ENCODE peak calls at places on chromosomes 5 and 9, in ten cellular contexts. One of them, this sample, is unnamed.

GRCh38 chr5:176134529-176135223 is 103.5 kb upstream of the SIMC1 start:
- DNase-seq in fibroblast of lung: no peak
- DNase-seq in spleen: no peak
- DNase-seq in HepG2: no peak
- DNase-seq in A549: no peak
- DNase-seq in CD8-positive, alpha-beta T cell: no peak
- DNase-seq in skeletal muscle cell: no peak
- DNase-seq in fibroblast of mammary gland: no peak
- DNase-seq in mesendoderm: no peak
- DNase-seq in hepatocyte: no peak
- DNase-seq in this sample: no peak

GRCh38 chr5:41776435-41776834 is 93.8 kb downstream of the OXCT1 start:
- DNase-seq in A549: no peak
- DNase-seq in skeletal muscle cell: no peak
- DNase-seq in CD8-positive, alpha-beta T cell: no peak
- DNase-seq in HepG2: no peak
- DNase-seq in mesendoderm: no peak
- DNase-seq in fibroblast of lung: peak; percentile 83
- DNase-seq in hepatocyte: no peak
- DNase-seq in spleen: no peak
- DNase-seq in fibroblast of mammary gland: peak; percentile 33
- DNase-seq in this sample: no peak

GRCh38 chr9:134698587-134699342 is 57.2 kb downstream of the COL5A1 start:
- DNase-seq in fibroblast of lung: no peak
- DNase-seq in HepG2: peak; percentile 50
- DNase-seq in spleen: peak; percentile 89
- DNase-seq in skeletal muscle cell: no peak
- DNase-seq in mesendoderm: peak; percentile 94
- DNase-seq in CD8-positive, alpha-beta T cell: peak; percentile 9
- DNase-seq in fibroblast of mammary gland: peak; percentile 51
- DNase-seq in hepatocyte: peak; percentile 76
- DNase-seq in A549: peak; percentile 74
- DNase-seq in this sample: no peak

GRCh38 chr5:64840958-64841357 is 72.2 kb downstream of the CWC27 start:
- DNase-seq in skeletal muscle cell: no peak
- DNase-seq in fibroblast of lung: no peak
- DNase-seq in A549: no peak
- DNase-seq in fibroblast of mammary gland: no peak
- DNase-seq in HepG2: no peak
- DNase-seq in CD8-positive, alpha-beta T cell: no peak
- DNase-seq in spleen: no peak
- DNase-seq in mesendoderm: no peak
- DNase-seq in hepatocyte: no peak
- DNase-seq in this sample: no peak

GRCh38 chr5:37815913-37816312 is 23.9 kb downstream of the GDNF start:
- DNase-seq in A549: no peak
- DNase-seq in mesendoderm: no peak
- DNase-seq in fibroblast of lung: no peak
- DNase-seq in spleen: no peak
- DNase-seq in HepG2: no peak
- DNase-seq in hepatocyte: no peak
- DNase-seq in CD8-positive, alpha-beta T cell: no peak
- DNase-seq in fibroblast of mammary gland: no peak
- DNase-seq in skeletal muscle cell: no peak
- DNase-seq in this sample: no peak

GRCh38 chr5:181212934-181213333 is 7.9 kb upstream of the TRIM7 start:
- DNase-seq in spleen: no peak
- DNase-seq in A549: no peak
- DNase-seq in fibroblast of mammary gland: no peak
- DNase-seq in CD8-positive, alpha-beta T cell: no peak
- DNase-seq in mesendoderm: no peak
- DNase-seq in HepG2: no peak
- DNase-seq in hepatocyte: no peak
- DNase-seq in skeletal muscle cell: no peak
- DNase-seq in fibroblast of lung: no peak
- DNase-seq in this sample: no peak

GRCh38 chr9:98865284-98865683 is 57.8 kb downstream of the GALNT12 start:
- DNase-seq in CD8-positive, alpha-beta T cell: no peak
- DNase-seq in hepatocyte: no peak
- DNase-seq in fibroblast of mammary gland: no peak
- DNase-seq in skeletal muscle cell: no peak
- DNase-seq in A549: no peak
- DNase-seq in mesendoderm: no peak
- DNase-seq in fibroblast of lung: no peak
- DNase-seq in HepG2: no peak
- DNase-seq in spleen: no peak
- DNase-seq in this sample: no peak

GRCh38 chr9:4581031-4581760 is 80.9 kb upstream of the PLPP6 start:
- DNase-seq in skeletal muscle cell: no peak
- DNase-seq in hepatocyte: no peak
- DNase-seq in A549: no peak
- DNase-seq in fibroblast of mammary gland: no peak
- DNase-seq in mesendoderm: no peak
- DNase-seq in CD8-positive, alpha-beta T cell: no peak
- DNase-seq in fibroblast of lung: no peak
- DNase-seq in spleen: no peak
- DNase-seq in HepG2: no peak
- DNase-seq in this sample: no peak

GRCh38 chr5:133257977-133258376 is 206.2 kb downstream of the HSPA4 start:
- DNase-seq in HepG2: no peak
- DNase-seq in hepatocyte: no peak
- DNase-seq in skeletal muscle cell: no peak
- DNase-seq in spleen: no peak
- DNase-seq in mesendoderm: no peak
- DNase-seq in fibroblast of lung: no peak
- DNase-seq in fibroblast of mammary gland: no peak
- DNase-seq in CD8-positive, alpha-beta T cell: no peak
- DNase-seq in A549: no peak
- DNase-seq in this sample: no peak

GRCh38 chr9:85741875-85742629 is at the start of gene AGTPBP1:
- DNase-seq in HepG2: peak; percentile 78
- DNase-seq in fibroblast of mammary gland: peak; percentile 85
- DNase-seq in mesendoderm: peak; percentile 97
- DNase-seq in spleen: peak; percentile 99
- DNase-seq in CD8-positive, alpha-beta T cell: peak; percentile 97
- DNase-seq in A549: peak; percentile 93
- DNase-seq in skeletal muscle cell: peak; percentile 64
- DNase-seq in fibroblast of lung: peak; percentile 85
- DNase-seq in hepatocyte: peak; percentile 98
- DNase-seq in this sample: peak; percentile 16

GRCh38 chr5:132074091-132074771 is 642 bp downstream of the CSF2 start:
- DNase-seq in fibroblast of lung: no peak
- DNase-seq in HepG2: no peak
- DNase-seq in hepatocyte: no peak
- DNase-seq in A549: no peak
- DNase-seq in skeletal muscle cell: no peak
- DNase-seq in fibroblast of mammary gland: no peak
- DNase-seq in CD8-positive, alpha-beta T cell: no peak
- DNase-seq in mesendoderm: no peak
- DNase-seq in spleen: peak; percentile 47
- DNase-seq in this sample: no peak

GRCh38 chr5:172144931-172145869 is 42.8 kb downstream of the STK10 start:
- DNase-seq in HepG2: no peak
- DNase-seq in mesendoderm: no peak
- DNase-seq in skeletal muscle cell: no peak
- DNase-seq in fibroblast of mammary gland: no peak
- DNase-seq in hepatocyte: no peak
- DNase-seq in A549: no peak
- DNase-seq in fibroblast of lung: no peak
- DNase-seq in spleen: no peak
- DNase-seq in CD8-positive, alpha-beta T cell: no peak
- DNase-seq in this sample: no peak

DNA sequence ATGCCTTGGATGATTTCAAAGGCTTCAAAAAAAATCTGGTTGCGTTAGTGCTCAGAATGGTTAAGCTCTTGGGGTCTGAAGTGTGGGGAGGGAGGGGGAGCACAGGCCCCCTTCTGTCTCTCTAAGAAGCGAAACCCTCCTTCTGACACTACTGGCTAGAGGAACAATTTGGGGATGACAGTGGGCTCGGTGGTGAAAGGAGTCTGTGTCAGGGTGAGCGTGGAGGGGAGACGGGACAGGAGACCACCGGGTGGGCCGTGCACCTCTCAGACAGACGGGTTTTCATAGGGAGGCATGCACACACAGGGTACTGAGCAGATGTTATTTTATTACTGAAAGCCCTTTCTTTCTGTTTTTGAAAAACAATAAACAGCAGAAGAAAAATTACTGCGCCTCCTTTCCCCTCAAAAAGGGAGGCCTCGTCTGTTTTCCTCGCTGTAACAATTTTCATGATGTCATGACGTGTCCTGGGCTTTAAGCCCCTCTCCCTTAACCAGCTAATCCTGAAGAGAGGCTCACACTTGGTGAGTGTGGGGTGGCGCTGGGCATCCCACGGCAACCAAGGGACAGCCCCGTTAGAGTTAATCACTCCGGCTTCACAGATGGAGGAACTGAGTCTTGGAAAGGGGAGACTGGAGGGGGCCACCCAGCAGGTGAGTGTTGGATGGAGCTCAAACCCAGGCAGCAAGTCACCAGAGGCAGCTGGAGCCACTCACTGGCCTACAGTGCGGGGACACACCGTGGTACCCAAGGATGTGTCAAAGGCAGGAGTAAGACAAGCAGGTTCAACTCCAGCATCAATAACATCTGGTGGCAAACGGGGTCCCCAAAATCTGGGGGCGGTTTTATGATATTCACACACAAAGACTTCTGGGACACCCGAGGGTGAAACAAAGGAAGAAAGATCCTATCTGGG is 53.4 kb downstream of the PTCH1 start:
- DNase-seq in spleen: no peak
- DNase-seq in skeletal muscle cell: no peak
- DNase-seq in A549: no peak
- DNase-seq in fibroblast of mammary gland: no peak
- DNase-seq in CD8-positive, alpha-beta T cell: no peak
- DNase-seq in fibroblast of lung: no peak
- DNase-seq in hepatocyte: no peak
- DNase-seq in mesendoderm: no peak
- DNase-seq in HepG2: no peak
- DNase-seq in this sample: no peak
- H3K4me3 ChIP-seq in spleen: peak overlapping the region; percentile 21
- H3K4me3 ChIP-seq in skeletal muscle cell: peak overlapping the region; percentile 40
- H3K4me3 ChIP-seq in A549: no peak overlapping the region
- H3K4me3 ChIP-seq in fibroblast of mammary gland: peak overlapping the region; percentile 34
- H3K4me3 ChIP-seq in CD8-positive, alpha-beta T cell: peak overlapping the region; percentile 31
- H3K4me3 ChIP-seq in fibroblast of lung: peak overlapping the region; percentile 12
- H3K4me3 ChIP-seq in hepatocyte: no peak overlapping the region
- H3K4me3 ChIP-seq in mesendoderm: no peak overlapping the region
- H3K4me3 ChIP-seq in HepG2: no peak overlapping the region
- H3K4me3 ChIP-seq in this sample: peak overlapping the region; percentile 44

GRCh38 chr5:173210877-173211276 is 24.1 kb downstream of the NKX2-5 start:
- DNase-seq in HepG2: no peak
- DNase-seq in A549: no peak
- DNase-seq in skeletal muscle cell: no peak
- DNase-seq in hepatocyte: no peak
- DNase-seq in fibroblast of lung: no peak
- DNase-seq in CD8-positive, alpha-beta T cell: no peak
- DNase-seq in mesendoderm: no peak
- DNase-seq in fibroblast of mammary gland: no peak
- DNase-seq in spleen: no peak
- DNase-seq in this sample: no peak
- H3K4me3 ChIP-seq in HepG2: no peak overlapping the region
- H3K4me3 ChIP-seq in A549: no peak overlapping the region
- H3K4me3 ChIP-seq in skeletal muscle cell: no peak overlapping the region
- H3K4me3 ChIP-seq in hepatocyte: no peak overlapping the region
- H3K4me3 ChIP-seq in fibroblast of lung: no peak overlapping the region
- H3K4me3 ChIP-seq in CD8-positive, alpha-beta T cell: no peak overlapping the region
- H3K4me3 ChIP-seq in mesendoderm: no peak overlapping the region
- H3K4me3 ChIP-seq in fibroblast of mammary gland: no peak overlapping the region
- H3K4me3 ChIP-seq in spleen: no peak overlapping the region
- H3K4me3 ChIP-seq in this sample: no peak overlapping the region

DNA sequence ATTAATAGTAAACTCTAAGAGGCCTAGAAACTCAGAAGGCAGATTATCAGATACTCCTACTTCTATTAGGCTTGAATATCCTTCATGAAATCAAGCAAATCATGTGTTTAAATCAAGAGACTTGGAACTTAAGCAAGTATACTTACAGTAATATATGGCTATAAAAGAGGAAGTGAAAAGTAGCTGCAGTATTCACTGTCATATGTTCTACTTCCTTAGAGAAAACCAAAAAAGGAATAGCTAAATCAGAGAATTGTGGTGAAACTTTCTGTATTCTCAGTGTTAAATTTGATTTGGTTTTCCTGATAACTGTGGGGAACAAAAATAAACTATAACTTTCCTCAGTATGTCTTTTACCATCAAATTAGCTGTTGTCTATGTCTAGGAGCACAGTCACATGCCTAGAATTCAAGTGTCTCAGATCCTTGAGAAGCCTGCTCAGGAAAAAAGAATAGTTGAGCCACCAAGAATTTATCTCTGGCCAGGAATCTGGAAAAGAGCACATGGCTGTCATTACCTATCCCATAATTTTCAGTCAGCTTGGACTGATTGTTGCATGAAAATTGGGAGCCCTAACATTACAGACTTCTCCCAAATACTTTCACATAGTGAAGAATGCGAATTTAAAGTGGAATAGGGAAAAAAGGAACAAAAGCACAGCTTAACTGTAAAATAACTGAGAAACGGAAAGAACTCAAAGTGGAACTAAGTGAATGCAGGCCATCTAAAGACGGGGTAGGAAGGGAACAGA is 1.7 kb downstream of the FKBP15 start:
- DNase-seq in hepatocyte: no peak
- DNase-seq in HepG2: no peak
- DNase-seq in fibroblast of lung: no peak
- DNase-seq in A549: no peak
- DNase-seq in spleen: no peak
- DNase-seq in skeletal muscle cell: no peak
- DNase-seq in CD8-positive, alpha-beta T cell: no peak
- DNase-seq in mesendoderm: no peak
- DNase-seq in fibroblast of mammary gland: no peak
- DNase-seq in this sample: no peak
- H3K4me3 ChIP-seq in hepatocyte: no peak overlapping the region
- H3K4me3 ChIP-seq in HepG2: peak overlapping the region; percentile 92
- H3K4me3 ChIP-seq in fibroblast of lung: peak overlapping the region; percentile 78
- H3K4me3 ChIP-seq in A549: no peak overlapping the region
- H3K4me3 ChIP-seq in spleen: peak overlapping the region; percentile 81
- H3K4me3 ChIP-seq in skeletal muscle cell: peak overlapping the region; percentile 68
- H3K4me3 ChIP-seq in CD8-positive, alpha-beta T cell: no peak overlapping the region
- H3K4me3 ChIP-seq in mesendoderm: no peak overlapping the region
- H3K4me3 ChIP-seq in fibroblast of mammary gland: no peak overlapping the region
- H3K4me3 ChIP-seq in this sample: peak overlapping the region; percentile 96

DNA sequence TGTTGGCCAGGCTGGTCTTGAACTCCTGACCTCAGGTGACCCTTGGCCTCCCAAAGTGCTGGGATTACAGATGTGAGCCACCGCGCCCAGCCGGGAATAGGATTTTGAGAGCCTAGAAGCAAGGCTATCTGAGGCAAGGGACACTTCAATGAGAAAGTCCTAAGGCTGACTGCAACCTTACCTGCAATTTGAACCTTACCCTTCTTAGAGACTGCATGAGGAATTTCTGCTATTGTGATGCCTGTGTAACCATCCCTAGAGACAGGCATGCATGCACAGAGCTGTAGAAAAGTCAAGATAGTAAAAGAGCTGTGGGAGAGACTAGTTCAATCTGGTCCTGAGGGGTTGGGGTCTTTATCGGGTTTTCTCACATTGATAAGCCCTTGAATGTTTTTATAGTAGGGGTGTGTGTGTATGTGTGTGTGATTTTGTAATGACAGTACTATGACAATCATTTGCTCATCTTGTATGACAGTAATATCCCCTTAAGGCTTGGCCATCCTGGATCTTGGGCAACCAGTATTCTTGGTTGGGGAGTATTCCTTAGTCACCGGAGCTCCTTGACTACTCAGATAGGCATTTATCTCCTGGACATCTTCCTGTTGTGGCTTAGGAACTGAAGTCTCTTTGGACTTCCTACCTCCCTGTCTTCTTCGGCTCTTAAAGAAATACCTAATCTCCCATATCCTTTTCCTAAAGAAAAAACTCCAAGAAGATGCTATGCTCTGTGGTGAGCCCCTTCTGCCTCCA is 11.2 kb downstream of the DNAJB5 start:
- DNase-seq in fibroblast of mammary gland: peak; percentile 83
- DNase-seq in fibroblast of lung: peak; percentile 55
- DNase-seq in skeletal muscle cell: no peak
- DNase-seq in CD8-positive, alpha-beta T cell: no peak
- DNase-seq in HepG2: no peak
- DNase-seq in A549: peak; percentile 31
- DNase-seq in spleen: no peak
- DNase-seq in mesendoderm: peak; percentile 59
- DNase-seq in hepatocyte: no peak
- DNase-seq in this sample: no peak
- H3K4me3 ChIP-seq in fibroblast of mammary gland: no peak overlapping the region
- H3K4me3 ChIP-seq in fibroblast of lung: no peak overlapping the region
- H3K4me3 ChIP-seq in skeletal muscle cell: no peak overlapping the region
- H3K4me3 ChIP-seq in CD8-positive, alpha-beta T cell: no peak overlapping the region
- H3K4me3 ChIP-seq in HepG2: no peak overlapping the region
- H3K4me3 ChIP-seq in A549: no peak overlapping the region
- H3K4me3 ChIP-seq in spleen: no peak overlapping the region
- H3K4me3 ChIP-seq in mesendoderm: no peak overlapping the region
- H3K4me3 ChIP-seq in hepatocyte: no peak overlapping the region
- H3K4me3 ChIP-seq in this sample: no peak overlapping the region

This sample was measured in AG04449.